ENCODE peak calls at places on chromosomes 6 and 20, in seven cellular contexts. W, U, L, J, S, E and B are unnamed samples.

GRCh38 chr6:121055572-121056163 is 278.6 kb downstream of the TBC1D32 start:
- DNase-seq in W (peak), U (peak), L (no peak), J (peak), S (peak), E (no peak), B (no peak)

GRCh38 chr6:41547799-41548097 is 1.6 kb downstream of the FOXP4 start:
- DNase-seq in W (no peak), U (no peak), L (no peak), J (no peak), S (no peak), E (no peak), B (no peak)

GRCh38 chr20:32327087-32327681 is 30.9 kb upstream of the ASXL1 start:
- DNase-seq in W (no peak), U (no peak), L (no peak), J (no peak), S (no peak), E (no peak), B (no peak)

GRCh38 chr20:58340853-58341252 is 31.3 kb downstream of the RAB22A start:
- DNase-seq in W (no peak), U (no peak), L (no peak), J (no peak), S (no peak), E (no peak), B (no peak)

GRCh38 chr6:116596815-116597214 is 19.5 kb upstream of the RSPH4A start:
- DNase-seq in W (no peak), U (no peak), L (no peak), J (no peak), S (peak), E (no peak), B (no peak)

GRCh38 chr20:63767456-63767855 is 27.9 kb downstream of the SLC2A4RG start:
- DNase-seq in W (no peak), U (no peak), L (no peak), J (no peak), S (no peak), E (no peak), B (no peak)

GRCh38 chr6:149487316-149487715 is 2.5 kb upstream of the ZC3H12D start:
- DNase-seq in W (no peak), U (no peak), L (no peak), J (no peak), S (no peak), E (no peak), B (no peak)

GRCh38 chr6:6678185-6678671 is 89.7 kb downstream of the LY86 start:
- DNase-seq in W (no peak), U (no peak), L (no peak), J (peak), S (peak), E (no peak), B (peak)

GRCh38 chr20:59992531-59992930 is 34.3 kb downstream of the CDH26 start:
- DNase-seq in W (no peak), U (no peak), L (no peak), J (peak), S (no peak), E (no peak), B (no peak)

GRCh38 chr20:1851396-1851795 is 43.8 kb upstream of the SIRPA start:
- DNase-seq in W (no peak), U (no peak), L (no peak), J (no peak), S (no peak), E (no peak), B (no peak)

GRCh38 chr20:35891375-35891774 is 62.9 kb downstream of the SCAND1 start:
- DNase-seq in W (no peak), U (no peak), L (no peak), J (no peak), S (no peak), E (no peak), B (no peak)

GRCh38 chr6:52672422-52673025 is 1.6 kb downstream of the TMEM14A start:
- DNase-seq in W (peak), U (peak), L (no peak), J (peak), S (peak), E (no peak), B (no peak)

GRCh38 chr6:75491302-75491701 is 2.3 kb downstream of the FILIP1 start:
- DNase-seq in W (no peak), U (no peak), L (no peak), J (no peak), S (no peak), E (no peak), B (no peak)

GRCh38 chr6:75494290-75494689 is 690 bp upstream of the FILIP1 start:
- DNase-seq in W (no peak), U (no peak), L (no peak), J (no peak), S (no peak), E (no peak), B (no peak)

GRCh38 chr6:75489025-75489424 is 4.6 kb downstream of the FILIP1 start:
- DNase-seq in W (no peak), U (no peak), L (no peak), J (no peak), S (no peak), E (no peak), B (no peak)

GRCh38 chr6:75492769-75493168 is 831 bp downstream of the FILIP1 start:
- DNase-seq in W (no peak), U (no peak), L (no peak), J (no peak), S (no peak), E (no peak), B (no peak)

GRCh38 chr6:75493400-75494064 is at the start of gene FILIP1:
- DNase-seq in W (no peak), U (no peak), L (peak), J (no peak), S (peak), E (no peak), B (no peak)
- H3K27ac ChIP-seq in W (no peak), U (no peak), L (peak), J (no peak), S (no peak), E (peak), B (no peak)

DNA sequence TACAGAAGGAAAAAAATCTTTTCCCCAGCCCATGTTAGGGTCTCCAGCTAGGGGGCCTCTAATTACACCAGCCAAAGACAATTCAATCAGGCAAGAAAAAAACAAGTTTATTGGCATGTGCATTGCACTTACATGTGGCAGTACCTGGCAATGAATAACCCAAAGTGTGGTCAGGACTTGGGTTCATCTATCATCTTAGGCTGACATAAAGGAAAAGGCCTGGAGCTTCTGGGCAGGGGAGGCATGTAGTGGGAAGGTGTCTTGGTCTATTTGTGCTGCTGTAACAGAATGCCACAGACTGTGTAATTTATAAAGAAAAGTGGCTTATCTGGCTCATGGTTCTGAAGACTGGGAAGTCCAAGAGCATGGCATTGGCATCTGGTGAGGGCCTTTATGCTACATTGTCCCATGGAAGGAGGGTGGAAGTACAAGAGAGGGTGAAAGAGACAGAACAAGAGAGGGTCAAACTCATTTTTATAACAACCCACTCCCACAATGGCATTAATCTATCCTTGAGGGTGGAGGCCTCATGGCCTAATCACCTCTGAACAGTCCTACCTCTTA is 4.4 kb upstream of the PYGB start:
- DNase-seq in W (no peak), U (no peak), L (no peak), J (no peak), S (no peak), E (no peak), B (no peak)
- H3K27ac ChIP-seq in W (no peak), U (no peak), L (no peak), J (no peak), S (no peak), E (no peak), B (peak)

GRCh38 chr20:17504326-17504897 is 26.8 kb downstream of the BFSP1 start:
- DNase-seq in W (no peak), U (no peak), L (no peak), J (peak), S (no peak), E (no peak), B (no peak)
- H3K27ac ChIP-seq in W (no peak), U (no peak), L (no peak), J (peak), S (no peak), E (peak), B (no peak)

DNA sequence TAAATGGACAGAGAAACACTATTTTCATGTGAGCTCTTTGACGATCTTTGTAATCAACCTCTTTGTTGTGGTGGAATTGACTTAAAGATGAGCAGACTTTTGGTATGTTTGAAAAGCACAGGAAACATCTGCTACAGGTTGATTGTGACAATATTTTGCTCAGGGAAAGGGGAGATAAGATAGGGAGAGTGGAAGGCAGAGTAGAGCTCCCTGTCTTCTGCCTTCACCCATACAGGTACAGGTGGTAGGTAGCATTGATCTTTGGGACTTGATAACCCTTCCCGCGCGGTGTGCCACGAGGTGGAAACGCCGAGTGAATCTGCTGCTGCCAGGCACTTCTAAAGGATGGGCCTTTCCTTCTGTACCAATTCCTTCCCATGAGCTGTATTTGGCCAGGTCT is 183.6 kb downstream of the UTRN start:
- DNase-seq in W (no peak), U (no peak), L (no peak), J (no peak), S (no peak), E (no peak), B (no peak)
- H3K27ac ChIP-seq in W (no peak), U (no peak), L (no peak), J (no peak), S (no peak), E (no peak), B (no peak)

DNA sequence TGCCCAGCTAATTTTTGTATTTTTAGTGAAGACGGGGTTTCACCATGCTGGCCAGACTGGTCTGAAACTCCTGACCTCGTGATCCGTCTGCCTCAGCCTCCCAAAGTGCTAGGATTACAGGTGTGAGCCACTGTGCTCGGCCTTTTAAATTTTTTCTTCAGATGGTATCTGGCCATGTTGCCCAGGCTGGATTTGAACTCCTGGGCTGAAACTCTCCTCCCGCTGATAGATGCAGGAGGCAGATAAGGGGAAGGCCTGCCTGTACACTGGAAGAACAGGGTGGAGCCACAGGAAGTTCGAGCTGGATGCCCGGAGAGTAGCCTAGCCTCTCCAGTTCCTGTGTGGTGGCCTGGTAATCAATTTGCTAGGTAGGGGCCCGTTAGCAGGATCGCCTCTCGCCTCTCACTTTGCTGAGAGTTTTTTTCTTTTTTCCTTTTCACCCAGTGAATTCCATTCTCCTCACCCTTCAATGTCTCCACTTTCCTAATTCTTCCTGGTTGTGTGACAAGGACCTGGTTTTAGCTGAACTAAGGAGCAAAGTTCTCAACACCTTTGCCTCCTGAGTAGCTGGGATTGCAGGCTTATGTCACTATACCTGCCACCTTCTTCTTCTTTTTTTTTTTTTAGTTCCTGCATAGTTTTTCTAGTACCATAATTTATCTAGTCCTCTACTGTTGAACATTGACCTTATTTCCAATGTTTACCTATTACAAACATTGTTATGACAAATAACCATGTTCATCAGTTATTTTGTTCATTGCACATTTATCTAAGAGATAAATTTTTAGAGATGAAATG is 19.4 kb upstream of the ITCH start:
- DNase-seq in W (no peak), U (no peak), L (no peak), J (no peak), S (peak), E (no peak), B (no peak)
- H3K27ac ChIP-seq in W (no peak), U (no peak), L (no peak), J (no peak), S (no peak), E (no peak), B (no peak)

GRCh38 chr6:5636210-5637030 is 370.3 kb downstream of the NRN1 start:
- DNase-seq in W (no peak), U (no peak), L (no peak), J (no peak), S (peak), E (no peak), B (no peak)
- H3K27ac ChIP-seq in W (no peak), U (no peak), L (no peak), J (no peak), S (no peak), E (no peak), B (no peak)

GRCh38 chr20:45341579-45341938 is 6.7 kb downstream of the SDC4 start:
- DNase-seq in W (no peak), U (no peak), L (no peak), J (no peak), S (no peak), E (no peak), B (no peak)

GRCh38 chr20:45343445-45343866 is 4.8 kb downstream of the SDC4 start:
- DNase-seq in W (no peak), U (no peak), L (peak), J (peak), S (peak), E (no peak), B (no peak)

GRCh38 chr20:45342863-45343444 is 5.3 kb downstream of the SDC4 start:
- DNase-seq in W (no peak), U (no peak), L (no peak), J (no peak), S (no peak), E (no peak), B (no peak)

GRCh38 chr20:45340951-45341350 is 7.3 kb downstream of the SDC4 start:
- DNase-seq in W (no peak), U (no peak), L (no peak), J (peak), S (peak), E (no peak), B (no peak)

GRCh38 chr20:45341939-45342862 is 6.0 kb downstream of the SDC4 start:
- DNase-seq in W (no peak), U (no peak), L (peak), J (peak), S (peak), E (no peak), B (no peak)
- H3K27ac ChIP-seq in W (peak), U (peak), L (peak), J (peak), S (peak), E (peak), B (peak)

GRCh38 chr6:108968325-108968724 is 120.1 kb downstream of the ARMC2 start:
- DNase-seq in W (no peak), U (no peak), L (no peak), J (no peak), S (peak), E (no peak), B (no peak)

GRCh38 chr6:108969776-108970175 is 121.6 kb downstream of the ARMC2 start:
- DNase-seq in W (no peak), U (no peak), L (no peak), J (no peak), S (no peak), E (no peak), B (no peak)

GRCh38 chr6:108966855-108967755 is 118.9 kb downstream of the ARMC2 start:
- DNase-seq in W (no peak), U (peak), L (peak), J (peak), S (peak), E (no peak), B (no peak)

GRCh38 chr6:108966236-108966635 is 118.0 kb downstream of the ARMC2 start:
- DNase-seq in W (no peak), U (no peak), L (no peak), J (no peak), S (no peak), E (no peak), B (no peak)

DNA sequence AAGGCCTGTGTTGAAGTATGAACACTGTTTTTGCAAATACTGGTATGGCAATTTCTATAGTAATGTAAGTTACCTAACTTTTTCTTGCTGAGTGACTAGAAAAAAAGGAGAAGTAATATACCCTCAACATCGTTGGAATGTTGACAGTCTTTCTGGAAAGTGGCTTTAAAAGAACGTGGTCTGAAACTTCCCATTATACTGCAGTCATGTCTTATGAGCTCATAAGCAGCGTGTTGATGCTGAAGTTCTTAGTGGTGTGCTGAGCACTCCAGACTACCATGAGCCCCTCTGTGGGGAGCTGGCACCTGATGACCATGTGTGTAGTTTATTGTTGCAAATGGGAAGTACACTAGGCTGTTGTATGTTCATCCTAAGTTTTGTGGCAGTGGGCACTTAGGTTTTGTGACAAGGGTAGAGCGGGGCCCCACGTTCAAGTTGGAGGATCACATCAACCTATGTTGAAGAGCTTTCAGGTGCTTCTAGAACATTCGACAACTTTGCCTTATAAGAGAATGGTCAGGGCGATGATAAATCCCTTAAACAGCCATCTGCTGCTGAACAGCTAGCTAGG is 120.6 kb downstream of the ARMC2 start:
- DNase-seq in W (no peak), U (no peak), L (no peak), J (no peak), S (no peak), E (no peak), B (no peak)
- H3K27ac ChIP-seq in W (no peak), U (no peak), L (no peak), J (no peak), S (no peak), E (no peak), B (no peak)

DNA sequence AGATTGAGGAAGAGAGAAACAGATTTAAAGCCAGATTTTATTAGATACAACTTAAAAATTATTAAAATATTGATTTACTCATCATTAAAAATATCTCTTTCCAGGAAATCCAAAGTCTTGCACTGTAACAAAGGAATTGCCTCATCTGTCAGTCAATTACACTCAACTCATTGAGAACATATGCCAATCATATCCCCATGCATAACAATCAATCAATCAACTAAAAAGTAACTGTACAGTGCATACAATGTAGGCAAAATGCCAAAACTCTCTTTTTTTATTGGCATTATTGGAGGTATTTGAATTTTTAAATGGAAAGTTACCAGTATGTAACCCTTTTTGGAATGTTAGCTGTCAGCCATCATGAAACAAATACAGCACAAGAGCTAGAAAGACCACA is 45.3 kb upstream of the FAM83B start:
- DNase-seq in W (no peak), U (no peak), L (no peak), J (no peak), S (no peak), E (no peak), B (no peak)
- H3K27ac ChIP-seq in W (peak), U (no peak), L (no peak), J (no peak), S (no peak), E (no peak), B (peak)

GRCh38 chr20:11976966-11977365 is 59.3 kb downstream of the BTBD3 start:
- DNase-seq in W (no peak), U (no peak), L (no peak), J (no peak), S (no peak), E (no peak), B (no peak)
- H3K27ac ChIP-seq in W (no peak), U (no peak), L (no peak), J (no peak), S (no peak), E (no peak), B (no peak)